ENCODE peak calls at places on chromosomes 12 and 14, in four cellular contexts. One of them, this sample, is unnamed. For H3K4me1, the result is how much of the 10 kb centered on the place peaks cover.

GRCh38 chr14:55832122-55832911 is 252.3 kb downstream of the KTN1 start:
- DNase-seq in K562: no peak
- DNase-seq in HepG2: peak
- DNase-seq in Panc1: no peak
- DNase-seq in this sample: no peak

GRCh38 chr14:68376067-68376810 is 416.6 kb downstream of the ZFP36L1 start:
- DNase-seq in K562: no peak
- DNase-seq in HepG2: no peak
- DNase-seq in Panc1: no peak
- DNase-seq in this sample: no peak

GRCh38 chr12:34526946-34527345 is 504.6 kb downstream of the ALG10 start:
- DNase-seq in K562: no peak
- DNase-seq in HepG2: no peak
- DNase-seq in Panc1: peak
- DNase-seq in this sample: no peak

GRCh38 chr12:19910681-19911080 is 457.7 kb upstream of the PDE3A start:
- DNase-seq in Panc1: no peak
- DNase-seq in K562: no peak
- DNase-seq in HepG2: no peak
- DNase-seq in this sample: no peak

GRCh38 chr12:8519208-8519607 is 5.9 kb downstream of the CLEC4D start:
- DNase-seq in Panc1: no peak
- DNase-seq in K562: no peak
- DNase-seq in HepG2: no peak
- DNase-seq in this sample: no peak

GRCh38 chr14:99389171-99389826 is 91.4 kb downstream of the SETD3 start:
- DNase-seq in K562: peak
- DNase-seq in HepG2: peak
- DNase-seq in Panc1: peak
- DNase-seq in this sample: peak

GRCh38 chr12:113244015-113244983 is 23.0 kb downstream of the TPCN1 start:
- DNase-seq in HepG2: no peak
- DNase-seq in K562: no peak
- DNase-seq in Panc1: no peak
- DNase-seq in this sample: no peak

GRCh38 chr14:65791551-65791981 is 379.0 kb downstream of the FUT8 start:
- DNase-seq in HepG2: no peak
- DNase-seq in Panc1: no peak
- DNase-seq in K562: no peak
- DNase-seq in this sample: no peak

DNA sequence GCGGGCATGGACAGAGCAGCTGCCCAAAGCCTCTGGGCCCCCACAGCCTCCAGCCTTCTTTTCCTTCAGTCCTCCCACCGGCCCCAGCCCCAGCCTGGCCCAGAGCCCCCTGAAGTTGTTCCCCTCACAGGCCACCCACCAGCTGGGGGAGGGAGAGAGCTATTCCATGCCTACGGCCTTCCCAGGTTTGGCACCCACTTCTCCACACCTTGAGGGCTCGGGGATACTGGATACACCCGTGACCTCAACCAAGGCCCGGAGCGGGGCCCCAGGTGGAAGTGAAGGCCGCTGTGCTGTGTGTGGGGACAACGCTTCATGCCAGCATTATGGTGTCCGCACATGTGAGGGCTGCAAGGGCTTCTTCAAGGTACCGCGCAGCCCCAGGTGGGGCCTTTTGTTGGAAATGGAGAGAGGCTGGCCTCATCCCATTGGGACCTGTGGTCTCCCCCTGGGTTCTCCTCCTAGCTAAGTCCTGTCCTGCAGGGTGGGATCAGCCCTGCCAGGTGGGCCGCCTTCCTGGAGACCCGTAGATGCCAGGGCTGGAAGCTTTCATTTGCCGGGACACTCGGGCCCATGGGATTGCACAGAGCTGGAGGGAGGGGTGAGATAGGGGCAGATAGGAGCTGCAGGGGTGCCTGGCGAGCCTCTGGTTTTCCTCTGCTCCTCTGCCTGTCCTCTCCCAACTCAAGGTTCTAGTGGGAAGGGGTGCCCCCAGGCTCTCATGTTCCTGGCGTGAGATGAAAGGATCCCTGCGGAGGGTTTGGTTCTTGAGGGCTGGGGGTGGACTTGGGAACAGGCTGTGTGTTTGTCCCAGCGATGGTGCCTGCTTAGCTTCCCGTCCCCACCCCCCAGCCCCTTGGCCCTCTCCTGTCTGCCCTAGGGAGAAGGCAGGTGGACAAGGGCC is 3.8 kb downstream of the NR4A1 start:
- DNase-seq in HepG2: no peak
- DNase-seq in K562: no peak
- DNase-seq in Panc1: no peak
- DNase-seq in this sample: no peak
- H3K4me1 ChIP-seq in HepG2: under half
- H3K4me1 ChIP-seq in K562: under half
- H3K4me1 ChIP-seq in Panc1: under half
- H3K4me1 ChIP-seq in this sample: under half

GRCh38 chr12:88083634-88084033 is 54.4 kb upstream of the C12orf50 start:
- DNase-seq in Panc1: no peak
- DNase-seq in HepG2: no peak
- DNase-seq in K562: no peak
- DNase-seq in this sample: no peak
- TF ChIP-seq TCF7L2 in Panc1: no peak
- TF ChIP-seq TCF7L2 in HepG2: no peak
- TF ChIP-seq TCF7L2 in K562: no peak
- TF ChIP-seq TCF7L2 in this sample: no peak

GRCh38 chr14:104704252-104704651 is 14.8 kb downstream of the INF2 start:
- DNase-seq in K562: no peak
- DNase-seq in HepG2: no peak
- DNase-seq in Panc1: no peak
- DNase-seq in this sample: no peak
- H3K4me1 ChIP-seq in K562: under half
- H3K4me1 ChIP-seq in HepG2: under half
- H3K4me1 ChIP-seq in Panc1: under half
- H3K4me1 ChIP-seq in this sample: under half

GRCh38 chr12:47786662-47786974 is 13.6 kb downstream of the SLC48A1 start:
- DNase-seq in K562: no peak
- DNase-seq in Panc1: no peak
- DNase-seq in HepG2: no peak
- DNase-seq in this sample: no peak
- TF ChIP-seq TCF7L2 in K562: no peak
- TF ChIP-seq TCF7L2 in Panc1: no peak
- TF ChIP-seq TCF7L2 in HepG2: no peak
- TF ChIP-seq TCF7L2 in this sample: no peak

GRCh38 chr12:32534698-32535097 is 135.3 kb downstream of the FGD4 start:
- DNase-seq in HepG2: peak
- DNase-seq in Panc1: no peak
- DNase-seq in K562: no peak
- DNase-seq in this sample: no peak
- H3K4me1 ChIP-seq in HepG2: half or more
- H3K4me1 ChIP-seq in Panc1: under half
- H3K4me1 ChIP-seq in K562: under half
- H3K4me1 ChIP-seq in this sample: under half

GRCh38 chr12:99200711-99201384 is 446.7 kb upstream of the GARIN6 start:
- DNase-seq in K562: no peak
- DNase-seq in Panc1: no peak
- DNase-seq in HepG2: no peak
- DNase-seq in this sample: no peak
- TF ChIP-seq TCF7L2 in K562: no peak
- TF ChIP-seq TCF7L2 in Panc1: no peak
- TF ChIP-seq TCF7L2 in HepG2: no peak
- TF ChIP-seq TCF7L2 in this sample: no peak

GRCh38 chr12:124397807-124398577 is 103.1 kb downstream of the RFLNA start:
- DNase-seq in K562: peak
- DNase-seq in Panc1: no peak
- DNase-seq in HepG2: no peak
- DNase-seq in this sample: no peak

GRCh38 chr12:124397399-124397679 is 102.4 kb downstream of the RFLNA start:
- DNase-seq in K562: no peak
- DNase-seq in Panc1: no peak
- DNase-seq in HepG2: no peak
- DNase-seq in this sample: no peak

GRCh38 chr12:124399622-124400021 is 104.7 kb downstream of the RFLNA start:
- DNase-seq in K562: peak
- DNase-seq in Panc1: no peak
- DNase-seq in HepG2: peak
- DNase-seq in this sample: no peak

GRCh38 chr12:124400124-124400523 is 105.2 kb downstream of the RFLNA start:
- DNase-seq in Panc1: no peak
- DNase-seq in K562: no peak
- DNase-seq in HepG2: no peak
- DNase-seq in this sample: no peak

DNA sequence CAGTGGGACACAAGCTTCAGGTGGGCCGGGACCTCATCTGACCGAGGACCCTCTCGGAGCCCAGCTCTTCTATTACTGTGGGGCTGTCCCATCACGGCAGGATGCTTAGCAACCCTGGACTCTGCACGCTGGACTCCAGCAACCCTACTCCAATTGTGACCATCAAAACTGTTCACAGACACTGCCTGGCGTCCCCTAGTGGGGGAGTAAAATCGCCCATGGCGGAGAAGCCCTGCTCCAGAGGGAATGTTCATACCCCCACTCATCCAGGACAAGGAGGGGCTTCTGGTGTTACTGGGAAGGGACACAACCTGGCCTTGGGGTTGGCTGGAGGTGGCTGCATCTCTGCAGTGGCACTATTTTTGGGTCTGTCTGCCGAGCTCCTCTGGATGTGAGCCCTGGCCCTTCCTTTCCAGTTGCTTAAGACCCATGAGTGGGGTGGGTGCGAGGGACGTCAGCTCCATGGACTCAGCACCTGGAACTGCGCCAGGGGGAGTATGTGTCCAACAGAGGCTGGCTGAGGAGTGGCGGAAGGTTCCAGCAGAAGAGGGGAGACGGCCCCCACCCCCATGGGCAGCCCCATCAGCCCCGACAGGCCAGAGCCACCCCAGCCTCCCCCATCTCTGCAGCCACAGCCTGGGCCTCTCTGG is 103.8 kb downstream of the RFLNA start:
- DNase-seq in Panc1: no peak
- DNase-seq in K562: no peak
- DNase-seq in HepG2: no peak
- DNase-seq in this sample: no peak
- H3K4me1 ChIP-seq in Panc1: half or more
- H3K4me1 ChIP-seq in K562: under half
- H3K4me1 ChIP-seq in HepG2: under half
- H3K4me1 ChIP-seq in this sample: under half

DNA sequence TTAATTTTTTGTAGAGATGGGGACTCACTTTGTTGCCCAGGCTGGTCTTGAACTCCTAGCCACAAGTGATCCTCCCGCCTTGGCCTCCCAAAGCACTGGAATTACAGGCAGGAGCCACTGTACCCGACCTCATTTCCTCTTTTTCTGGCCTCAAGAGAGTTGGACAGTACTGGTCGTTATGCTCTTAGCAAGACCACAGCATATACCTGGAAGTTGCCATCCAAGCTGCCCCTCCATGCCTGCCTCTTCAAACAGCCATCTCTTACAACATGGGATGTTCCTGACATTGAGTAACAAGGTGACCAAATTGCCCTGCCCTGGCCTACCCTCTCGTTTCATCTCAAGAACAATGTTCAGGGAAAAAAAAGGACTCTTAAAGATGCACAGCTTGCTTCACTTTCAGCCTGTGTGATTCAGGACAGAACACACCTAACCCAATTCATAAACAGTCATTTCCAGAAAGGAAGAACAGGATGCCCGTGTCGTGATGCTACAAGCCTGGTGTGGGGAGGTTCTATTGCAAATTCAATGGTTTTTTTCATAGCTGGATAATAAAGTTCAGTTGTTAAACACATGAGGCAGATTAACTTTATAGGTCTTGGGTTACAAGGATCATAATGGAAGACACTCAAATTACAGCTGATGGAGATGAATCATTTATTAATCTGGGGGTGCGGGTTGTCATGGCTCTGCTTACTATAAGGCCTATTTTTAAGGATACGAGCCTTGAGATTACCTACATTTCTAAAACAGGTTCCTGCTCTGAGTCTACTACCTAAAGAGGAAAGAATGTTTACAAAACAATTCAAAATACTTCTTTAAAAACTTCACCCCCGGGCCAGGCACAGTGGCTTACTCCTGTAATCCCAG is 11.9 kb downstream of the GLTP start:
- DNase-seq in K562: no peak
- DNase-seq in Panc1: no peak
- DNase-seq in HepG2: no peak
- DNase-seq in this sample: no peak
- TF ChIP-seq TCF7L2 in K562: no peak
- TF ChIP-seq TCF7L2 in Panc1: no peak
- TF ChIP-seq TCF7L2 in HepG2: no peak
- TF ChIP-seq TCF7L2 in this sample: no peak

DNA sequence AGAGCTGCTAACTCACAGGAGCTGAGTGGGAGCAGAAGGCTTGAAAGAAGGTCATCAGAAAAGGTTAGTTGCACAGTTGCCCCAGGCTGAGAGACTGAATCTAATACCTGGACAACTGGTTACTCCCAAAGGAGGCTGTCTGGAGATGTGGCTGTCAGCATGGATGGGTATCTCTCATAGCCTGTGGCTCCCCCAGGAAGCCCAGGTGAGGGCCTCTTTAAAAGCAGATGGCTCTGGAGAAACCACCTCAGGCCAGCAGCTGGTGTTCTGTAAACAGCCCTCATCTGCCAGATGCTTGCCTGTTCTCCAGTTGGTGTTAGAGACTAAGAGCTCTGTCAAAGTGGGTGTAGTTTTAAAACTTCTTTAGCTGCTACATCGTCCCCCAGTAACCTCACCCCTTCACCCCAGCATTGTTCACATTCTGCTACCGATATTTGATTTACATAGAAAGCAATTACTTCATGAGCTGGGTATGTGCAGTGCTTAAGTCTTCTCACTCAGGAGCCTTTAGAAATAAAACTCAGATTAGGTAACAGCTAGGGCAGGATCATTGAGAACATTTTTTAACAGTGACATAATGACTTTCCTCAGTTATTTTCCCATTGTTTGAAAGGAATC is 25.8 kb downstream of the DACT1 start:
- DNase-seq in K562: no peak
- DNase-seq in Panc1: no peak
- DNase-seq in HepG2: no peak
- DNase-seq in this sample: no peak
- H3K4me1 ChIP-seq in K562: under half
- H3K4me1 ChIP-seq in Panc1: under half
- H3K4me1 ChIP-seq in HepG2: under half
- H3K4me1 ChIP-seq in this sample: under half